ENCODE peak calls at places on chromosomes 13 and 19, in five cellular contexts. One of them, this sample, is unnamed.

GRCh38 chr13:44763604-44764311 is 187.6 kb upstream of the TSC22D1 start:
- DNase-seq in heart right ventricle: peak
- DNase-seq in GM12865: peak
- DNase-seq in RWPE1: no peak
- DNase-seq in neural crest cell: peak
- DNase-seq in this sample: no peak

GRCh38 chr13:30241537-30241936 is 65.8 kb downstream of the KATNAL1 start:
- DNase-seq in heart right ventricle: no peak
- DNase-seq in GM12865: peak
- DNase-seq in RWPE1: no peak
- DNase-seq in neural crest cell: no peak
- DNase-seq in this sample: no peak

GRCh38 chr13:44543424-44543823 is 32.7 kb downstream of the TSC22D1 start:
- DNase-seq in heart right ventricle: no peak
- DNase-seq in GM12865: no peak
- DNase-seq in RWPE1: no peak
- DNase-seq in neural crest cell: no peak
- DNase-seq in this sample: no peak

GRCh38 chr13:76038920-76039716 is 403.0 kb downstream of the LMO7 start:
- DNase-seq in heart right ventricle: no peak
- DNase-seq in GM12865: no peak
- DNase-seq in RWPE1: no peak
- DNase-seq in neural crest cell: no peak
- DNase-seq in this sample: no peak

GRCh38 chr13:23514076-23514475 is 56.1 kb upstream of the TNFRSF19 start:
- DNase-seq in heart right ventricle: no peak
- DNase-seq in GM12865: no peak
- DNase-seq in RWPE1: no peak
- DNase-seq in neural crest cell: no peak
- DNase-seq in this sample: no peak

GRCh38 chr13:43368003-43368402 is 344.6 kb downstream of the DNAJC15 start:
- DNase-seq in heart right ventricle: no peak
- DNase-seq in GM12865: no peak
- DNase-seq in RWPE1: no peak
- DNase-seq in neural crest cell: no peak
- DNase-seq in this sample: no peak

GRCh38 chr13:50400035-50400726 is 384.9 kb downstream of the KCNRG start:
- DNase-seq in heart right ventricle: peak
- DNase-seq in GM12865: no peak
- DNase-seq in RWPE1: no peak
- DNase-seq in neural crest cell: no peak
- DNase-seq in this sample: no peak

GRCh38 chr19:8526345-8527062 is 12.5 kb upstream of the ZNF414 start:
- DNase-seq in heart right ventricle: peak
- DNase-seq in GM12865: peak
- DNase-seq in RWPE1: peak
- DNase-seq in neural crest cell: peak
- DNase-seq in this sample: peak

GRCh38 chr19:2554856-2555255 is 78.9 kb downstream of the GADD45B start:
- DNase-seq in heart right ventricle: no peak
- DNase-seq in GM12865: no peak
- DNase-seq in RWPE1: no peak
- DNase-seq in neural crest cell: no peak
- DNase-seq in this sample: no peak

GRCh38 chr13:109058071-109058470 is 428.7 kb downstream of the MYO16 start:
- DNase-seq in heart right ventricle: no peak
- DNase-seq in GM12865: no peak
- DNase-seq in RWPE1: no peak
- DNase-seq in neural crest cell: no peak
- DNase-seq in this sample: no peak

GRCh38 chr13:35646061-35646774 is 169.7 kb upstream of the MAB21L1 start:
- DNase-seq in heart right ventricle: no peak
- DNase-seq in GM12865: no peak
- DNase-seq in RWPE1: no peak
- DNase-seq in neural crest cell: no peak
- DNase-seq in this sample: no peak

GRCh38 chr13:44163108-44163507 is 210.5 kb upstream of the SERP2 start:
- DNase-seq in heart right ventricle: no peak
- DNase-seq in GM12865: no peak
- DNase-seq in RWPE1: no peak
- DNase-seq in neural crest cell: no peak
- DNase-seq in this sample: no peak

GRCh38 chr19:13226983-13227382 is 76.8 kb downstream of the IER2 start:
- DNase-seq in heart right ventricle: no peak
- DNase-seq in GM12865: no peak
- DNase-seq in RWPE1: no peak
- DNase-seq in neural crest cell: no peak
- DNase-seq in this sample: no peak

GRCh38 chr19:56748443-56748842 is 76.9 kb upstream of the ZNF835 start:
- DNase-seq in heart right ventricle: no peak
- DNase-seq in GM12865: no peak
- DNase-seq in RWPE1: no peak
- DNase-seq in neural crest cell: no peak
- DNase-seq in this sample: no peak

GRCh38 chr19:41893899-41894298 is 10.9 kb downstream of the ARHGEF1 start:
- DNase-seq in heart right ventricle: no peak
- DNase-seq in GM12865: peak
- DNase-seq in RWPE1: no peak
- DNase-seq in neural crest cell: no peak
- DNase-seq in this sample: no peak

GRCh38 chr19:6241680-6242079 is 38.1 kb downstream of the MLLT1 start:
- DNase-seq in heart right ventricle: peak
- DNase-seq in GM12865: no peak
- DNase-seq in RWPE1: no peak
- DNase-seq in neural crest cell: peak
- DNase-seq in this sample: no peak

GRCh38 chr13:107680115-107680514 is 535.2 kb downstream of the LIG4 start:
- DNase-seq in heart right ventricle: no peak
- DNase-seq in GM12865: no peak
- DNase-seq in RWPE1: no peak
- DNase-seq in neural crest cell: no peak
- DNase-seq in this sample: no peak
- TF ChIP-seq CTCF in heart right ventricle: no peak
- TF ChIP-seq CTCF in GM12865: no peak
- TF ChIP-seq CTCF in RWPE1: no peak
- TF ChIP-seq CTCF in neural crest cell: no peak
- TF ChIP-seq CTCF in this sample: no peak

DNA sequence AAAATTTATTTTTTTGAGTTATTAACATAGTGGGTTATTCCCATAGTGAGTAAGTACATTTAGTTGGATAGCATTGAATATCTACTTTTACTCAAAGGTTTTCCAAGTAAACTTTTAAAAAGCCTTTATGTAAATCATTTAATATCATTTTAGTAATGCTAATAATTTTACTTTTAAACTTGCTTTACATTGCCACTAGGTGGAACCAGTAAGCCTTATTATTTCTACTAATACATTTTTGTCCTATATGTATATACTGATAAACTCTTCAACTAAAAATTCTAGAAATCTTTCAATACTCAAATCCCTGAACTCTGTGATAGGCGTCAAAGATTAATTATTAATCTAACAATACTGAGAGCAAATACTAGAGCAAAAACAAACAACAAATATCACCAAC is 1709.2 kb upstream of the PCDH20 start:
- DNase-seq in heart right ventricle: no peak
- DNase-seq in GM12865: peak
- DNase-seq in RWPE1: no peak
- DNase-seq in neural crest cell: no peak
- DNase-seq in this sample: no peak
- TF ChIP-seq CTCF in heart right ventricle: no peak
- TF ChIP-seq CTCF in GM12865: no peak
- TF ChIP-seq CTCF in RWPE1: peak
- TF ChIP-seq CTCF in neural crest cell: peak
- TF ChIP-seq CTCF in this sample: no peak

GRCh38 chr19:32824136-32824835 is 45.3 kb downstream of the SLC7A9 start:
- DNase-seq in heart right ventricle: no peak
- DNase-seq in GM12865: no peak
- DNase-seq in RWPE1: no peak
- DNase-seq in neural crest cell: no peak
- DNase-seq in this sample: no peak
- TF ChIP-seq CTCF in heart right ventricle: no peak
- TF ChIP-seq CTCF in GM12865: no peak
- TF ChIP-seq CTCF in RWPE1: no peak
- TF ChIP-seq CTCF in neural crest cell: no peak
- TF ChIP-seq CTCF in this sample: no peak

DNA sequence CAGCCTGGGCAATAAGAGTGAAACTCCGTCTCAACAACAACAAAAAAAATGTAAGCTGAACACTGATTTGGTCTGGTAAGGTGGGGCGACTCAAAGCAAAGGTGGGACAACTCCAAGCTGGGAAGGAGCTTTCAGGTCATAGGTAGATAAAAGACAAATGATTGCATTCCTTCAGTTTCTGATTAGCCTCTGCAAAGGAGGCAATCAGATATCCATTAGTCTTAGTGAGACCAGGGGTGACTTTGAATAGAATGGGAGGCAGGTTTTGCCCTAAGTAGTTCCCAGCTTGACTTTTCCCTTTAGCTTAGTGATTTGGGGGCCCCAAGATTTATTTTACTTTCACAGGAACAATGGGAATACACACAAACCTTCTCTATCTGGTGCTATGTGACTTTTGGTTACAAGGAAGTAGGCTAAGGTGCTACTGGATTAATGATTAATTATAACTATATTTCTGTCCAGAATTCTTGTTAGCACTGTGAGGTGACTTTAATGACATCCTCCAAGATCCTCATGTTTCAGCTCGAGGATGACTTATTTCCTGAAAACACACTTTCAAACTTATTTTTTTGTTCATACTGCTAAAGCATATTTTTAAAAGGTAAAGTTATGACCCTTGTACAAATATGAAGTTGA is 10.5 kb upstream of the MTRF1 start:
- DNase-seq in heart right ventricle: no peak
- DNase-seq in GM12865: no peak
- DNase-seq in RWPE1: no peak
- DNase-seq in neural crest cell: no peak
- DNase-seq in this sample: no peak
- TF ChIP-seq CTCF in heart right ventricle: no peak
- TF ChIP-seq CTCF in GM12865: no peak
- TF ChIP-seq CTCF in RWPE1: no peak
- TF ChIP-seq CTCF in neural crest cell: no peak
- TF ChIP-seq CTCF in this sample: no peak

GRCh38 chr19:49422407-49423277 is 599 bp downstream of the PTH2 start:
- DNase-seq in heart right ventricle: peak
- DNase-seq in GM12865: peak
- DNase-seq in RWPE1: no peak
- DNase-seq in neural crest cell: peak
- DNase-seq in this sample: no peak
- TF ChIP-seq CTCF in heart right ventricle: no peak
- TF ChIP-seq CTCF in GM12865: peak
- TF ChIP-seq CTCF in RWPE1: peak
- TF ChIP-seq CTCF in neural crest cell: peak
- TF ChIP-seq CTCF in this sample: no peak

GRCh38 chr13:73532582-73532981 is 473.8 kb downstream of the KLF5 start:
- DNase-seq in heart right ventricle: no peak
- DNase-seq in GM12865: no peak
- DNase-seq in RWPE1: no peak
- DNase-seq in neural crest cell: no peak
- DNase-seq in this sample: no peak

GRCh38 chr13:73535341-73535740 is 476.5 kb downstream of the KLF5 start:
- DNase-seq in heart right ventricle: no peak
- DNase-seq in GM12865: no peak
- DNase-seq in RWPE1: peak
- DNase-seq in neural crest cell: no peak
- DNase-seq in this sample: no peak

GRCh38 chr13:73542446-73542845 is 483.6 kb downstream of the KLF5 start:
- DNase-seq in heart right ventricle: no peak
- DNase-seq in GM12865: no peak
- DNase-seq in RWPE1: peak
- DNase-seq in neural crest cell: no peak
- DNase-seq in this sample: no peak

GRCh38 chr13:73533111-73533510 is 474.3 kb downstream of the KLF5 start:
- DNase-seq in heart right ventricle: no peak
- DNase-seq in GM12865: no peak
- DNase-seq in RWPE1: no peak
- DNase-seq in neural crest cell: no peak
- DNase-seq in this sample: no peak

GRCh38 chr13:73536865-73537264 is 478.1 kb downstream of the KLF5 start:
- DNase-seq in heart right ventricle: no peak
- DNase-seq in GM12865: no peak
- DNase-seq in RWPE1: no peak
- DNase-seq in neural crest cell: no peak
- DNase-seq in this sample: no peak
- TF ChIP-seq CTCF in heart right ventricle: no peak
- TF ChIP-seq CTCF in GM12865: no peak
- TF ChIP-seq CTCF in RWPE1: no peak
- TF ChIP-seq CTCF in neural crest cell: no peak
- TF ChIP-seq CTCF in this sample: no peak

GRCh38 chr13:28679628-28680027 is 20.7 kb downstream of the POMP start:
- DNase-seq in heart right ventricle: no peak
- DNase-seq in GM12865: no peak
- DNase-seq in RWPE1: no peak
- DNase-seq in neural crest cell: no peak
- DNase-seq in this sample: no peak
- TF ChIP-seq CTCF in heart right ventricle: no peak
- TF ChIP-seq CTCF in GM12865: no peak
- TF ChIP-seq CTCF in RWPE1: peak
- TF ChIP-seq CTCF in neural crest cell: peak
- TF ChIP-seq CTCF in this sample: no peak

This sample was measured in activated B cell treated with CpG ODN at 0.5 μM for 24 hours.